ENCODE peak calls at places on chromosomes 1 and 21, in four cellular contexts. B is cardiac muscle cell, Y is tibial nerve, F is HCT116. I is an unnamed sample.

GRCh38 chr1:87794788-87795614 is 466.3 kb downstream of the LMO4 start:
- DNase-seq in B (no peak), Y (no peak), F (peak; percentile 55), I (no peak)

GRCh38 chr1:147852706-147853225 is 49.8 kb upstream of the GJA8 start:
- DNase-seq in B (no peak), Y (no peak), F (no peak), I (no peak)

GRCh38 chr1:85571830-85572229 is 8.7 kb upstream of the CCN1 start:
- DNase-seq in B (no peak), Y (no peak), F (no peak), I (no peak)

GRCh38 chr1:218743861-218744505 is 398.8 kb downstream of the TGFB2 start:
- DNase-seq in B (no peak), Y (no peak), F (no peak), I (no peak)

GRCh38 chr1:224785622-224786021 is 143.9 kb upstream of the DNAH14 start:
- DNase-seq in B (no peak), Y (no peak), F (no peak), I (no peak)

GRCh38 chr1:248758352-248758751 is 2.8 kb upstream of the LYPD8 start:
- DNase-seq in B (no peak), Y (no peak), F (no peak), I (no peak)

GRCh38 chr1:212630159-212630900 is 21.8 kb downstream of the ATF3 start:
- DNase-seq in B (peak; percentile 77), Y (no peak), F (peak; percentile 34), I (peak; percentile 51)

GRCh38 chr1:234927968-234928635 is 200.5 kb downstream of the TOMM20 start:
- DNase-seq in B (no peak), Y (no peak), F (no peak), I (no peak)

GRCh38 chr1:182446033-182446669 is 3.8 kb upstream of the RGSL1 start:
- DNase-seq in B (peak; percentile 44), Y (no peak), F (peak; percentile 47), I (no peak)

GRCh38 chr1:229759037-229759435 is 133.0 kb downstream of the URB2 start:
- DNase-seq in B (no peak), Y (no peak), F (no peak), I (no peak)

GRCh38 chr1:112902221-112902620 is 53.8 kb downstream of the SLC16A1 start:
- DNase-seq in B (no peak), Y (no peak), F (no peak), I (no peak)

GRCh38 chr1:244361764-244362473 is 89.8 kb downstream of the ADSS2 start:
- DNase-seq in B (peak; percentile 81), Y (no peak), F (no peak), I (no peak)

GRCh38 chr1:40394456-40395172 is 21.1 kb downstream of the SMAP2 start:
- DNase-seq in B (no peak), Y (no peak), F (no peak), I (no peak)

GRCh38 chr1:226975259-226975908 is 35.3 kb downstream of the COQ8A start:
- DNase-seq in B (no peak), Y (no peak), F (no peak), I (no peak)

GRCh38 chr1:14724234-14724633 is 125.7 kb downstream of the KAZN start:
- DNase-seq in B (no peak), Y (no peak), F (no peak), I (no peak)

GRCh38 chr21:38140192-38140905 is 116.4 kb upstream of the KCNJ15 start:
- DNase-seq in B (no peak), Y (no peak), F (no peak), I (no peak)

GRCh38 chr1:108847464-108847863 is 9.4 kb downstream of the AKNAD1 start:
- DNase-seq in B (no peak), Y (no peak), F (no peak), I (no peak)

GRCh38 chr1:222786107-222786506 is 28.7 kb upstream of the DISP1 start:
- DNase-seq in B (no peak), Y (no peak), F (no peak), I (no peak)

GRCh38 chr1:39409055-39409816 is 82.2 kb upstream of the BMP8A start:
- DNase-seq in B (peak; percentile 46), Y (peak; percentile 25), F (no peak), I (peak; percentile 58)

GRCh38 chr1:205961970-205962820 is 18.9 kb upstream of the SLC26A9 start:
- DNase-seq in B (peak; percentile 48), Y (no peak), F (no peak), I (no peak)

GRCh38 chr1:55277377-55278130 is 62.4 kb upstream of the USP24 start:
- DNase-seq in B (peak; percentile 85), Y (peak; percentile 82), F (peak; percentile 79), I (peak; percentile 77)

GRCh38 chr1:226814751-226815496 is 55.5 kb upstream of the PSEN2 start:
- DNase-seq in B (no peak), Y (no peak), F (peak; percentile 96), I (peak; percentile 78)

GRCh38 chr1:172745014-172745413 is 86.1 kb downstream of the FASLG start:
- DNase-seq in B (peak; percentile 62), Y (no peak), F (peak; percentile 71), I (no peak)

GRCh38 chr21:44907225-44907965 is 13.3 kb downstream of the ITGB2 start:
- DNase-seq in B (no peak), Y (no peak), F (no peak), I (no peak)

GRCh38 chr1:227894306-227894721 is 53.4 kb downstream of the WNT9A start:
- DNase-seq in B (no peak), Y (no peak), F (no peak), I (peak; percentile 9)

GRCh38 chr1:43317817-43318471 is 17.2 kb downstream of the TIE1 start:
- DNase-seq in B (no peak), Y (no peak), F (no peak), I (no peak)

GRCh38 chr1:41485605-41486004 is 1.1 kb upstream of the EDN2 start:
- DNase-seq in B (no peak), Y (no peak), F (no peak), I (no peak)

GRCh38 chr1:101738475-101738874 is 258.3 kb downstream of the OLFM3 start:
- DNase-seq in B (no peak), Y (no peak), F (no peak), I (no peak)

GRCh38 chr1:110288111-110288510 is 51.1 kb upstream of the RBM15 start:
- DNase-seq in B (no peak), Y (no peak), F (no peak), I (no peak)

GRCh38 chr1:118481091-118481490 is 296.1 kb upstream of the SPAG17 start:
- DNase-seq in B (no peak), Y (no peak), F (no peak), I (no peak)

GRCh38 chr1:51788938-51789337 is 89.6 kb downstream of the NRDC start:
- DNase-seq in B (no peak), Y (no peak), F (no peak), I (no peak)

GRCh38 chr1:148318900-148319242 is 164.2 kb downstream of the PPIAL4G start:
- DNase-seq in B (no peak), Y (no peak), F (no peak), I (no peak)

GRCh38 chr1:234852659-234853058 is 242.7 kb upstream of the IRF2BP2 start:
- DNase-seq in B (no peak), Y (no peak), F (no peak), I (no peak)

GRCh38 chr1:215023151-215023832 is 59.2 kb upstream of the KCNK2 start:
- DNase-seq in B (no peak), Y (no peak), F (no peak), I (no peak)

GRCh38 chr1:120133228-120133927 is 42.9 kb downstream of the SEC22B start:
- DNase-seq in B (no peak), Y (no peak), F (no peak), I (no peak)

DNA sequence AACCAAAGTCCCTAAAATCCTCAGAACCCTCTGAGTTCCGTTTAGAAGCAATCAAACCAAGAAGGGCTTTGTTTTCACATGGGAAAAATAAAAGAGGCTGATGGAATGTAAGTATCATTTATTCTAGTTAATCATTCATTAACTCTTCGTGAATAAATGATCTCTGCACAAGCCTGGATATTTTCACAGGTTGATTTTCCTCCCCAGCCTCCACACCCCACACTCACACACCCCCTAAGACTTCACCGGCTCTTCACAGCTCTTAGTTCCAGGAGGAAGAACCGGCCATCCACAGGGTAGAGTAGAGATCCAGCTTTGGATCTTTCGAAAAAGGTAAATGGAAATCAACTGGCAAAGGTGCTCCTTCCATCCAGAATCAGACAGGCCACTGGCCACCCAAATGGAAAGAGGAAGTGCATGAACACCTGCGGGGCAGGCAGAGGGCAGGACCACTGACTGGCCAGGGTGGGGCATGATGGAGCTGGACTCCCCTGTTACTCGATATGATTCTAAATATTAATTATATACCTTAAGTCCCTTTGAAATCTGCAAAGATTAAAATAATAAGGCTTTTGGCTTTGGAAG is 10.0 kb downstream of the C1orf198 start:
- DNase-seq in B (no peak), Y (no peak), F (no peak), I (no peak)
- H3K4me1 ChIP-seq in B (peaks cover 12% of the 10 kb centered on the region), Y (peaks cover 69% of the 10 kb centered on the region), F (peaks cover 12% of the 10 kb centered on the region), I (peaks cover 12% of the 10 kb centered on the region)

DNA sequence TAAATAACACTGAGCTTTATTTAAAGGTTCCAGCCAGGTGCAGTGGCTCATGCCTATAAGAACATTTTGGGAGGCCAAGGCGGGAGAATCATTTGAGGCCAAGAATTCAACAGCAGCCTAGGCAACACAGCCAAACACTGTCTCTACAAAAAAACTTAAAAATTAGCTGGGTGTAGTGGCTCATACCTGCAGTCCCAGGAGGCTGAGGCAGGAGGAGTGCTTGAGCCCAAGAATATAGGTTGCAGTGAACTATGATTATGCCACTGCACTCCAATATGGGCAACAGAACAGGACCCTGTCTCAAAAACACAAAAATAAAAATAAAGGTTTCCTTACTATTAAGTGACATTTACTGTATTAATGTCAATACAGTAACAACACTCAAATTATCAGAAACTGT is 2.1 kb downstream of the TAF12 start:
- DNase-seq in B (peak; percentile 10), Y (no peak), F (peak; percentile 37), I (no peak)
- TF ChIP-seq CTCF in B (peak; percentile 36), Y (no peak), F (no peak), I (no peak)

DNA sequence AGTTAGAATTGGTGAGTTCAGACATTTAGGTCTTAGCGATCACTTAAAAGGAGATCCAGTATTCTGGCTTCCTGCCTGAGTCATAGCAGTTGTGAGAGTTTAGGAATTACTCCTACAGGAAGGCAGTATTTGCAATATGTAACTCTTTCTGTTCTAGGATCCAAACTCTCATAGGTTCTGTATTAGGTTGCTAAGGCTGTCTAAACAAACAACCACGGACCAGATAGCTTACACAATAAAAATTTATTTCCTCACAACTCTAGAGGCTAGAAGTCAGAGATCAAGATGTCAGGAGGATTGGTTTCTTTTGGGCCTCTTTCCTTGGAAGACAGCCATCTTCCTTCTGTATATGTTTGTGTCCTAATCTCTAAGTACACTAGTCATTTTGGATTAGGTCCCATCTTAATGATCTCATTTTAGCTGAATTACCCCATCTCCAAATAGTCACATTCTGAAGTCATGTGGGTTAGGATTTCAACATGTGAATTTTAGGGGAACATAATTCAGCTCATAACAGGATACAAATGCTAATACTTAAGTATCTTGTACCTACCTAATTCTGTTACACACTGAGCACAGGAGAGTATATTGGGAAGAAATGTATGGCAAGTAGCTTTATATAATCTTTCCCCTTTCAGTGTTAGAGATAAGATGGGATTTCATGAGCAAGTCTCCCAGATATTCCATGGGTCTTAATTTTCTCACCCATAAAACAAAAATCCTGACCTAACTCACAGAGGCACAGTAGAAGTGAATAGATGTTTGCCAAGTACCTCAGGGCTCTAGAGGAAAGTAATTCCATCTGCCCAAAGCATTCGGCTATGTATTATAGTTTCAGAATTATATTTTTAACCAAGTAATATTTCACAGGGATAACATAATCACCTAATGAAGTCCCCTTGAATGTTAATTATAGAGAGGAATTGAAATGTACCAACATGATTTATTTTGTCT is 144.4 kb downstream of the PTBP2 start:
- DNase-seq in B (no peak), Y (no peak), F (no peak), I (no peak)
- H3K27ac ChIP-seq in B (no peak overlapping the region), Y (peak overlapping the region; percentile 72), F (no peak overlapping the region), I (peak overlapping the region; percentile 47)

GRCh38 chr1:62306065-62306464 is 13.2 kb downstream of the KANK4 start:
- DNase-seq in B (no peak), Y (no peak), F (no peak), I (no peak)
- H3K4me1 ChIP-seq in B (no peaks in the 10 kb centered on the region), Y (peaks cover 12% of the 10 kb centered on the region), F (no peaks in the 10 kb centered on the region), I (no peaks in the 10 kb centered on the region)

I was measured in uterus.